ENCODE peak calls at places on chromosomes 4 and X, in ten cellular contexts. One of them, this sample, is unnamed.

GRCh38 chr4:144861471-144861870 is 215.5 kb downstream of the HHIP start:
- DNase-seq in choroid plexus epithelial cell: no peak
- DNase-seq in cardiac fibroblast: no peak
- DNase-seq in RWPE1: no peak
- DNase-seq in HFFc6: no peak
- DNase-seq in progenitor cell of endocrine pancreas: no peak
- DNase-seq in upper lobe of right lung: no peak
- DNase-seq in tibial nerve: no peak
- DNase-seq in neural crest cell: no peak
- DNase-seq in heart left ventricle: no peak
- DNase-seq in this sample: no peak

GRCh38 chr4:179130122-179130714 is 1688.0 kb upstream of the AGA start:
- DNase-seq in HFFc6: no peak
- DNase-seq in tibial nerve: no peak
- DNase-seq in progenitor cell of endocrine pancreas: no peak
- DNase-seq in neural crest cell: no peak
- DNase-seq in cardiac fibroblast: no peak
- DNase-seq in choroid plexus epithelial cell: no peak
- DNase-seq in heart left ventricle: no peak
- DNase-seq in upper lobe of right lung: no peak
- DNase-seq in RWPE1: no peak
- DNase-seq in this sample: no peak

GRCh38 chr4:81565137-81565870 is 93.6 kb upstream of the RASGEF1B start:
- DNase-seq in choroid plexus epithelial cell: peak; percentile 47
- DNase-seq in cardiac fibroblast: peak; percentile 65
- DNase-seq in HFFc6: no peak
- DNase-seq in tibial nerve: peak; percentile 68
- DNase-seq in neural crest cell: peak; percentile 20
- DNase-seq in progenitor cell of endocrine pancreas: no peak
- DNase-seq in upper lobe of right lung: peak; percentile 89
- DNase-seq in heart left ventricle: peak; percentile 88
- DNase-seq in RWPE1: no peak
- DNase-seq in this sample: peak; percentile 27

GRCh38 chr4:169071781-169072180 is 61.7 kb upstream of the CBR4 start:
- DNase-seq in progenitor cell of endocrine pancreas: no peak
- DNase-seq in heart left ventricle: no peak
- DNase-seq in HFFc6: no peak
- DNase-seq in choroid plexus epithelial cell: no peak
- DNase-seq in tibial nerve: no peak
- DNase-seq in upper lobe of right lung: no peak
- DNase-seq in neural crest cell: no peak
- DNase-seq in RWPE1: no peak
- DNase-seq in cardiac fibroblast: no peak
- DNase-seq in this sample: no peak

GRCh38 chr4:10161146-10161545 is 44.5 kb upstream of the WDR1 start:
- DNase-seq in RWPE1: no peak
- DNase-seq in progenitor cell of endocrine pancreas: no peak
- DNase-seq in cardiac fibroblast: peak; percentile 16
- DNase-seq in heart left ventricle: no peak
- DNase-seq in upper lobe of right lung: no peak
- DNase-seq in HFFc6: no peak
- DNase-seq in neural crest cell: no peak
- DNase-seq in choroid plexus epithelial cell: peak; percentile 25
- DNase-seq in tibial nerve: no peak
- DNase-seq in this sample: peak; percentile 36

GRCh38 chr4:128810331-128810870 is 901 bp downstream of the JADE1 start:
- DNase-seq in tibial nerve: peak; percentile 23
- DNase-seq in HFFc6: no peak
- DNase-seq in RWPE1: peak; percentile 18
- DNase-seq in upper lobe of right lung: no peak
- DNase-seq in choroid plexus epithelial cell: peak; percentile 61
- DNase-seq in cardiac fibroblast: peak; percentile 43
- DNase-seq in neural crest cell: no peak
- DNase-seq in heart left ventricle: peak; percentile 54
- DNase-seq in progenitor cell of endocrine pancreas: no peak
- DNase-seq in this sample: peak; percentile 47

GRCh38 chr4:169492436-169493163 is 119.8 kb downstream of the NEK1 start:
- DNase-seq in RWPE1: peak; percentile 15
- DNase-seq in tibial nerve: no peak
- DNase-seq in heart left ventricle: no peak
- DNase-seq in neural crest cell: peak; percentile 18
- DNase-seq in upper lobe of right lung: no peak
- DNase-seq in choroid plexus epithelial cell: peak; percentile 71
- DNase-seq in cardiac fibroblast: peak; percentile 60
- DNase-seq in HFFc6: peak; percentile 34
- DNase-seq in progenitor cell of endocrine pancreas: no peak
- DNase-seq in this sample: peak; percentile 61

GRCh38 chr4:726235-726787 is 20.7 kb downstream of the PCGF3 start:
- DNase-seq in upper lobe of right lung: no peak
- DNase-seq in HFFc6: no peak
- DNase-seq in progenitor cell of endocrine pancreas: no peak
- DNase-seq in choroid plexus epithelial cell: peak; percentile 34
- DNase-seq in tibial nerve: no peak
- DNase-seq in cardiac fibroblast: peak; percentile 68
- DNase-seq in heart left ventricle: no peak
- DNase-seq in neural crest cell: no peak
- DNase-seq in RWPE1: no peak
- DNase-seq in this sample: no peak

GRCh38 chrX:115650916-115651315 is 89.9 kb downstream of the PLS3 start:
- DNase-seq in upper lobe of right lung: no peak
- DNase-seq in tibial nerve: peak; percentile 27
- DNase-seq in heart left ventricle: peak; percentile 29
- DNase-seq in cardiac fibroblast: peak; percentile 46
- DNase-seq in RWPE1: peak; percentile 4
- DNase-seq in choroid plexus epithelial cell: peak; percentile 59
- DNase-seq in neural crest cell: peak; percentile 57
- DNase-seq in HFFc6: peak; percentile 17
- DNase-seq in progenitor cell of endocrine pancreas: peak; percentile 39
- DNase-seq in this sample: peak; percentile 67

GRCh38 chr4:69874507-69874906 is 14.6 kb upstream of the SULT1E1 start:
- DNase-seq in tibial nerve: no peak
- DNase-seq in HFFc6: no peak
- DNase-seq in upper lobe of right lung: no peak
- DNase-seq in progenitor cell of endocrine pancreas: no peak
- DNase-seq in neural crest cell: no peak
- DNase-seq in heart left ventricle: no peak
- DNase-seq in choroid plexus epithelial cell: no peak
- DNase-seq in cardiac fibroblast: no peak
- DNase-seq in RWPE1: peak; percentile 25
- DNase-seq in this sample: peak; percentile 21

GRCh38 chr4:181952478-181952877 is 290.7 kb upstream of the TENM3 start:
- DNase-seq in upper lobe of right lung: no peak
- DNase-seq in progenitor cell of endocrine pancreas: no peak
- DNase-seq in cardiac fibroblast: peak; percentile 88
- DNase-seq in RWPE1: peak; percentile 63
- DNase-seq in tibial nerve: no peak
- DNase-seq in heart left ventricle: peak; percentile 40
- DNase-seq in choroid plexus epithelial cell: peak; percentile 95
- DNase-seq in neural crest cell: no peak
- DNase-seq in HFFc6: peak; percentile 88
- DNase-seq in this sample: peak; percentile 93

GRCh38 chrX:46579250-46579649 is 5.7 kb downstream of the CHST7 start:
- DNase-seq in RWPE1: no peak
- DNase-seq in HFFc6: no peak
- DNase-seq in cardiac fibroblast: no peak
- DNase-seq in progenitor cell of endocrine pancreas: no peak
- DNase-seq in heart left ventricle: no peak
- DNase-seq in choroid plexus epithelial cell: no peak
- DNase-seq in tibial nerve: no peak
- DNase-seq in upper lobe of right lung: no peak
- DNase-seq in neural crest cell: no peak
- DNase-seq in this sample: no peak

GRCh38 chrX:100654256-100654655 is 10.3 kb downstream of the SRPX2 start:
- DNase-seq in cardiac fibroblast: peak; percentile 52
- DNase-seq in progenitor cell of endocrine pancreas: no peak
- DNase-seq in tibial nerve: no peak
- DNase-seq in heart left ventricle: no peak
- DNase-seq in choroid plexus epithelial cell: peak; percentile 61
- DNase-seq in neural crest cell: no peak
- DNase-seq in upper lobe of right lung: no peak
- DNase-seq in HFFc6: peak; percentile 33
- DNase-seq in RWPE1: no peak
- DNase-seq in this sample: peak; percentile 39

GRCh38 chr4:132893787-132894186 is 255.3 kb upstream of the PCDH10 start:
- DNase-seq in heart left ventricle: no peak
- DNase-seq in upper lobe of right lung: no peak
- DNase-seq in cardiac fibroblast: no peak
- DNase-seq in choroid plexus epithelial cell: no peak
- DNase-seq in progenitor cell of endocrine pancreas: no peak
- DNase-seq in neural crest cell: no peak
- DNase-seq in HFFc6: no peak
- DNase-seq in RWPE1: no peak
- DNase-seq in tibial nerve: no peak
- DNase-seq in this sample: no peak

DNA sequence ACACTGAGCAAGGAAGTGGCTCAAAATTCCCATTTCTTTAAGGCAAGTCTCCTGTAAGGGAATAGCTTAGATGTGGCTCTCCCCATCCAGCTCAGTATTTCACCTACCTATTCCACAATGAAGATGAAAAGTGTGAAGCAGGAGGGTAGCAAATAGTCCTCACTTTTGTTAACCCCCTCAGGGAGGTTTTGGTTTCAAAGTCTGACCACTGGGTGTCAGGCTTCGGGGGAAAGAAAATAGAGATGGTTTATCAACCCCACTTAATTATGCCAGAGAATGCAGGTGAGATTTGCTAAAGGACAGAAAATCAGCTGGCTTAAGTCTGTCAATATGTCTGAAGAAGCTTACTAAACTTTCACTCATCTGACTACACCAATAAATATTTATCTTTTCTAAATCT is 69.5 kb downstream of the DHX15 start:
- DNase-seq in cardiac fibroblast: peak; percentile 11
- DNase-seq in RWPE1: peak; percentile 26
- DNase-seq in progenitor cell of endocrine pancreas: no peak
- DNase-seq in tibial nerve: no peak
- DNase-seq in heart left ventricle: no peak
- DNase-seq in HFFc6: no peak
- DNase-seq in neural crest cell: no peak
- DNase-seq in choroid plexus epithelial cell: peak; percentile 28
- DNase-seq in upper lobe of right lung: no peak
- DNase-seq in this sample: no peak
- TF ChIP-seq CTCF in cardiac fibroblast: peak; percentile 16
- TF ChIP-seq CTCF in RWPE1: no peak
- TF ChIP-seq CTCF in progenitor cell of endocrine pancreas: peak; percentile 31
- TF ChIP-seq CTCF in tibial nerve: no peak
- TF ChIP-seq CTCF in heart left ventricle: peak; percentile 24
- TF ChIP-seq CTCF in HFFc6: peak; percentile 64
- TF ChIP-seq CTCF in neural crest cell: peak; percentile 18
- TF ChIP-seq CTCF in choroid plexus epithelial cell: peak; percentile 64
- TF ChIP-seq CTCF in upper lobe of right lung: no peak
- TF ChIP-seq CTCF in this sample: no peak

GRCh38 chr4:146040623-146041022 is 102.0 kb upstream of the ZNF827 start:
- DNase-seq in progenitor cell of endocrine pancreas: no peak
- DNase-seq in choroid plexus epithelial cell: no peak
- DNase-seq in neural crest cell: no peak
- DNase-seq in upper lobe of right lung: no peak
- DNase-seq in RWPE1: no peak
- DNase-seq in cardiac fibroblast: no peak
- DNase-seq in tibial nerve: no peak
- DNase-seq in heart left ventricle: no peak
- DNase-seq in HFFc6: no peak
- DNase-seq in this sample: no peak
- TF ChIP-seq CTCF in progenitor cell of endocrine pancreas: no peak
- TF ChIP-seq CTCF in choroid plexus epithelial cell: peak; percentile 11
- TF ChIP-seq CTCF in neural crest cell: no peak
- TF ChIP-seq CTCF in upper lobe of right lung: no peak
- TF ChIP-seq CTCF in RWPE1: no peak
- TF ChIP-seq CTCF in cardiac fibroblast: no peak
- TF ChIP-seq CTCF in tibial nerve: no peak
- TF ChIP-seq CTCF in heart left ventricle: no peak
- TF ChIP-seq CTCF in HFFc6: no peak
- TF ChIP-seq CTCF in this sample: no peak

GRCh38 chrX:135477576-135477975 is 42.9 kb upstream of the INTS6L start:
- DNase-seq in cardiac fibroblast: peak; percentile 89
- DNase-seq in tibial nerve: peak; percentile 36
- DNase-seq in RWPE1: peak; percentile 37
- DNase-seq in choroid plexus epithelial cell: peak; percentile 74
- DNase-seq in HFFc6: peak; percentile 52
- DNase-seq in progenitor cell of endocrine pancreas: peak; percentile 23
- DNase-seq in heart left ventricle: peak; percentile 62
- DNase-seq in neural crest cell: peak; percentile 9
- DNase-seq in upper lobe of right lung: peak; percentile 67
- DNase-seq in this sample: peak; percentile 85
- TF ChIP-seq CTCF in cardiac fibroblast: peak; percentile 42
- TF ChIP-seq CTCF in tibial nerve: no peak
- TF ChIP-seq CTCF in RWPE1: peak; percentile 52
- TF ChIP-seq CTCF in choroid plexus epithelial cell: peak; percentile 59
- TF ChIP-seq CTCF in HFFc6: peak; percentile 57
- TF ChIP-seq CTCF in progenitor cell of endocrine pancreas: peak; percentile 57
- TF ChIP-seq CTCF in heart left ventricle: peak; percentile 51
- TF ChIP-seq CTCF in neural crest cell: peak; percentile 54
- TF ChIP-seq CTCF in upper lobe of right lung: peak; percentile 36
- TF ChIP-seq CTCF in this sample: peak; percentile 45

GRCh38 chrX:56503941-56504673 is 59.3 kb upstream of the UBQLN2 start:
- DNase-seq in choroid plexus epithelial cell: no peak
- DNase-seq in cardiac fibroblast: no peak
- DNase-seq in upper lobe of right lung: no peak
- DNase-seq in progenitor cell of endocrine pancreas: no peak
- DNase-seq in HFFc6: no peak
- DNase-seq in RWPE1: peak; percentile 16
- DNase-seq in neural crest cell: no peak
- DNase-seq in tibial nerve: no peak
- DNase-seq in heart left ventricle: no peak
- DNase-seq in this sample: peak; percentile 58
- TF ChIP-seq CTCF in choroid plexus epithelial cell: no peak
- TF ChIP-seq CTCF in cardiac fibroblast: no peak
- TF ChIP-seq CTCF in upper lobe of right lung: no peak
- TF ChIP-seq CTCF in progenitor cell of endocrine pancreas: no peak
- TF ChIP-seq CTCF in HFFc6: no peak
- TF ChIP-seq CTCF in RWPE1: no peak
- TF ChIP-seq CTCF in neural crest cell: no peak
- TF ChIP-seq CTCF in tibial nerve: no peak
- TF ChIP-seq CTCF in heart left ventricle: no peak
- TF ChIP-seq CTCF in this sample: peak; percentile 9